ENCODE peak calls at places on chromosomes 3 and 15, in five cellular contexts. T is stomach, I is K562, B is tibial nerve, P is A549. C is an unnamed sample.
A peak's percentile ranks its signal among the peaks of the same experiment; 100 is the strongest.

GRCh38 chr3:58563386-58564035 is 13.7 kb downstream of the FAM107A start:
- DNase-seq in P (peak; percentile 31), B (no peak), I (no peak), T (no peak), C (no peak)

GRCh38 chr3:94225176-94225742 is 162.4 kb downstream of the NSUN3 start:
- DNase-seq in P (no peak), B (no peak), T (no peak), I (no peak), C (no peak)

GRCh38 chr15:95880630-95881029 is 449.9 kb upstream of the NR2F2 start:
- DNase-seq in T (no peak), B (no peak), P (no peak), I (no peak), C (no peak)

GRCh38 chr15:99104788-99105515 is at the start of gene SYNM:
- DNase-seq in I (peak; percentile 56), B (peak; percentile 50), T (peak; percentile 67), P (peak; percentile 93), C (no peak)

GRCh38 chr3:194999491-194999890 is 271.5 kb downstream of the XXYLT1 start:
- DNase-seq in B (no peak), T (no peak), P (no peak), I (no peak), C (no peak)

GRCh38 chr3:141273700-141274410 is 42.2 kb downstream of the PXYLP1 start:
- DNase-seq in I (no peak), B (no peak), T (no peak), P (no peak), C (no peak)

GRCh38 chr15:98330692-98331435 is 317.5 kb upstream of the IGF1R start:
- DNase-seq in T (no peak), I (no peak), B (no peak), P (no peak), C (no peak)

GRCh38 chr3:46713898-46714552 is 3.6 kb downstream of the PRSS50 start:
- DNase-seq in T (peak; percentile 24), I (no peak), P (no peak), B (no peak), C (no peak)

GRCh38 chr3:169591983-169592644 is 71.4 kb downstream of the MECOM start:
- DNase-seq in B (no peak), I (no peak), P (no peak), T (no peak), C (no peak)

GRCh38 chr3:154486949-154487348 is 57.0 kb upstream of the GPR149 start:
- DNase-seq in P (no peak), B (no peak), I (no peak), T (no peak), C (no peak)

GRCh38 chr15:73295630-73296286 is 73.0 kb downstream of the HCN4 start:
- DNase-seq in T (no peak), P (no peak), B (no peak), I (no peak), C (no peak)

GRCh38 chr3:140288575-140288974 is 353.6 kb downstream of the CLSTN2 start:
- DNase-seq in T (no peak), P (no peak), B (no peak), I (no peak), C (no peak)

GRCh38 chr3:127964053-127964452 is 49.0 kb downstream of the KBTBD12 start:
- DNase-seq in P (peak; percentile 4), I (no peak), T (no peak), B (no peak), C (no peak)

GRCh38 chr3:109532257-109533216 is 195.2 kb upstream of the DPPA4 start:
- DNase-seq in T (peak; percentile 33), P (peak; percentile 81), B (peak; percentile 9), I (peak; percentile 3), C (no peak)

GRCh38 chr3:105166893-105167292 is 199.8 kb upstream of the ALCAM start:
- DNase-seq in B (no peak), T (no peak), I (no peak), P (no peak), C (no peak)

GRCh38 chr3:2950159-2950558 is 160.0 kb downstream of the IL5RA start:
- DNase-seq in P (no peak), T (no peak), I (no peak), B (no peak), C (peak; percentile 89)

GRCh38 chr3:10285742-10286524 is 6.8 kb downstream of the GHRL start:
- DNase-seq in T (no peak), P (no peak), I (no peak), B (no peak), C (no peak)

GRCh38 chr3:141796436-141797166 is 33.4 kb downstream of the GRK7 start:
- DNase-seq in I (no peak), T (no peak), P (no peak), B (peak; percentile 16), C (no peak)

GRCh38 chr3:14130707-14131106 is 5.9 kb downstream of the TMEM43 start:
- DNase-seq in B (no peak), I (no peak), P (no peak), T (no peak), C (no peak)

GRCh38 chr3:17118771-17119170 is 234.0 kb downstream of the PLCL2 start:
- DNase-seq in B (no peak), P (no peak), T (no peak), I (no peak), C (peak; percentile 89)

GRCh38 chr3:179452166-179452544 is 885 bp upstream of the GNB4 start:
- DNase-seq in B (no peak), I (peak; percentile 24), P (no peak), T (no peak), C (peak; percentile 45)

GRCh38 chr15:67103869-67104268 is 38.5 kb downstream of the SMAD3 start:
- DNase-seq in I (no peak), B (no peak), T (no peak), P (no peak), C (no peak)

GRCh38 chr15:44798815-44799214 is 62.5 kb downstream of the TRIM69 start:
- DNase-seq in B (no peak), P (peak; percentile 19), I (peak; percentile 46), T (no peak), C (no peak)

GRCh38 chr3:8472549-8472948 is 29.1 kb upstream of the LMCD1 start:
- DNase-seq in T (no peak), P (no peak), I (no peak), B (no peak), C (no peak)

GRCh38 chr3:99637041-99637380 is 1.4 kb upstream of the COL8A1 start:
- DNase-seq in B (no peak), T (no peak), P (no peak), I (no peak), C (no peak)

GRCh38 chr3:129592362-129593150 is 13.9 kb downstream of the PLXND1 start:
- DNase-seq in T (no peak), B (peak; percentile 62), P (no peak), I (no peak), C (no peak)
- TF ChIP-seq EP300 in T (no peak), B (peak; percentile 74), P (no peak), I (no peak), C (peak; percentile 10)

GRCh38 chr3:168116279-168116678 is 20.6 kb upstream of the GOLIM4 start:
- DNase-seq in I (peak; percentile 94), T (peak; percentile 39), P (no peak), B (peak; percentile 35), C (no peak)
- TF ChIP-seq POLR2A in I (no peak), T (no peak), P (no peak), B (no peak), C (no peak)

GRCh38 chr3:57557088-57557537 is 1.0 kb downstream of the PDE12 start:
- DNase-seq in T (peak; percentile 34), P (peak; percentile 26), I (peak; percentile 55), B (no peak), C (no peak)
- H3K4me1 ChIP-seq in T (peaks cover 42% of the 10 kb centered on the region), P (peaks cover 13% of the 10 kb centered on the region), I (peaks cover 10% of the 10 kb centered on the region), B (peaks cover 22% of the 10 kb centered on the region), C (peaks cover 51% of the 10 kb centered on the region)

GRCh38 chr3:30440880-30441279 is 165.5 kb upstream of the TGFBR2 start:
- DNase-seq in T (peak; percentile 63), I (no peak), B (peak; percentile 59), P (no peak), C (no peak)
- TF ChIP-seq EP300 in T (peak; percentile 71), I (no peak), B (peak; percentile 96), P (no peak), C (peak; percentile 99)

GRCh38 chr3:126357299-126358037 is at the start of gene KLF15:
- DNase-seq in B (peak; percentile 81), P (peak; percentile 59), T (peak; percentile 91), I (peak; percentile 82), C (peak; percentile 96)
- TF ChIP-seq POLR2A in B (peak; percentile 98), P (no peak), T (no peak), I (no peak), C (no peak)

GRCh38 chr15:88541709-88542341 is 4.7 kb downstream of the DET1 start:
- DNase-seq in T (no peak), P (no peak), I (peak; percentile 42), B (no peak), C (peak; percentile 21)
- H3K4me1 ChIP-seq in T (no peaks in the 10 kb centered on the region), P (no peaks in the 10 kb centered on the region), I (peaks cover 61% of the 10 kb centered on the region), B (no peaks in the 10 kb centered on the region), C (peaks cover 7% of the 10 kb centered on the region)

GRCh38 chr3:45064512-45065372 is 38.6 kb downstream of the CLEC3B start:
- DNase-seq in B (no peak), I (peak; percentile 99), P (no peak), T (no peak), C (no peak)
- TF ChIP-seq EP300 in B (peak; percentile 39), I (peak; percentile 85), P (no peak), T (no peak), C (no peak)

GRCh38 chr3:61561374-61562041 is at the start of gene PTPRG:
- DNase-seq in I (no peak), T (peak; percentile 90), B (peak; percentile 86), P (peak; percentile 74), C (peak; percentile 95)

GRCh38 chr3:61562042-61562809 is 855 bp downstream of the PTPRG start:
- DNase-seq in B (no peak), T (no peak), I (no peak), P (peak; percentile 19), C (no peak)

GRCh38 chr3:61562810-61563613 is 1.6 kb downstream of the PTPRG start:
- DNase-seq in B (no peak), I (no peak), T (no peak), P (no peak), C (no peak)

GRCh38 chr3:61559108-61559731 is 2.2 kb upstream of the PTPRG start:
- DNase-seq in B (no peak), I (no peak), T (no peak), P (no peak), C (no peak)

GRCh38 chr3:61560452-61561373 is 658 bp upstream of the PTPRG start:
- DNase-seq in T (peak; percentile 75), P (peak; percentile 46), I (no peak), B (peak; percentile 78), C (peak; percentile 96)
- TF ChIP-seq POLR2A in T (no peak), P (no peak), I (no peak), B (peak; percentile 8), C (no peak)